ENCODE peak calls at places on chromosomes 5 and 9, in ten cellular contexts. W is activated naive CD4-positive, alpha-beta T cell; D is mammary epithelial cell; M is activated T-cell treated with anti-CD3 and anti-CD28 coated beads for 1 hour; F is HS-5; L is amniotic stem cell; R is anterior cingulate cortex; K is stimulated activated CD4-positive, alpha-beta T cell treated with anti-CD3 and anti-CD28 coated beads, TNF-alpha, amount 100 ng/mL, for 4 hours; C is A172; J is NCI-H1694 treated with DMSO at 0.1 percent for 48 hours. B is an unnamed sample.

GRCh38 chr9:116234091-116234490 is 80.5 kb downstream of the PAPPA start:
- DNase-seq in W (no peak), D (peak), M (no peak), F (peak), L (peak), R (no peak), K (no peak), C (peak), J (no peak), B (peak)

GRCh38 chr5:55903121-55903701 is 52.1 kb downstream of the IL31RA start:
- DNase-seq in W (no peak), D (peak), M (peak), F (no peak), L (no peak), R (no peak), K (peak), C (peak), J (no peak), B (no peak)

GRCh38 chr5:115377468-115378217 is 81.2 kb upstream of the CCDC112 start:
- DNase-seq in W (no peak), D (peak), M (no peak), F (peak), L (peak), R (no peak), K (no peak), C (peak), J (no peak), B (peak)

GRCh38 chr5:68137451-68138190 is 77.9 kb upstream of the PIK3R1 start:
- DNase-seq in W (no peak), D (no peak), M (no peak), F (no peak), L (no peak), R (no peak), K (no peak), C (no peak), J (no peak), B (no peak)

GRCh38 chr9:69036319-69036718 is 767 bp downstream of the FXN start:
- DNase-seq in W (no peak), D (peak), M (no peak), F (no peak), L (no peak), R (no peak), K (peak), C (no peak), J (no peak), B (peak)

GRCh38 chr9:134262035-134262434 is 64.2 kb upstream of the RXRA start:
- DNase-seq in W (no peak), D (no peak), M (no peak), F (no peak), L (no peak), R (no peak), K (no peak), C (no peak), J (no peak), B (no peak)

GRCh38 chr9:115395511-115396021 is 277.6 kb upstream of the TNC start:
- DNase-seq in W (no peak), D (peak), M (no peak), F (no peak), L (no peak), R (no peak), K (no peak), C (peak), J (no peak), B (peak)

GRCh38 chr5:178668579-178668978 is 41.7 kb upstream of the CLK4 start:
- DNase-seq in W (no peak), D (no peak), M (no peak), F (no peak), L (no peak), R (no peak), K (no peak), C (no peak), J (no peak), B (peak)

GRCh38 chr9:6408320-6408719 is 4.7 kb upstream of the UHRF2 start:
- DNase-seq in W (no peak), D (no peak), M (no peak), F (no peak), L (no peak), R (no peak), K (no peak), C (no peak), J (no peak), B (no peak)

GRCh38 chr5:137619191-137619870 is 116.6 kb downstream of the KLHL3 start:
- DNase-seq in W (no peak), D (peak), M (no peak), F (peak), L (peak), R (no peak), K (no peak), C (peak), J (peak), B (peak)

GRCh38 chr9:132548971-132549649 is 33.3 kb upstream of the BARHL1 start:
- DNase-seq in W (no peak), D (no peak), M (no peak), F (no peak), L (no peak), R (no peak), K (no peak), C (peak), J (no peak), B (peak)

GRCh38 chr9:114250235-114250568 is 72.7 kb upstream of the ORM1 start:
- DNase-seq in W (no peak), D (no peak), M (no peak), F (no peak), L (peak), R (peak), K (no peak), C (peak), J (peak), B (no peak)

GRCh38 chr5:38403407-38403806 is 145.0 kb downstream of the EGFLAM start:
- DNase-seq in W (no peak), D (peak), M (no peak), F (no peak), L (no peak), R (no peak), K (no peak), C (peak), J (no peak), B (peak)

GRCh38 chr9:117305454-117305853 is 109.4 kb downstream of the ASTN2 start:
- DNase-seq in W (no peak), D (no peak), M (no peak), F (no peak), L (no peak), R (no peak), K (no peak), C (no peak), J (no peak), B (no peak)

GRCh38 chr5:138077064-138077696 is 6.7 kb upstream of the WNT8A start:
- DNase-seq in W (peak), D (peak), M (peak), F (peak), L (peak), R (no peak), K (no peak), C (peak), J (peak), B (peak)

GRCh38 chr9:2307480-2307879 is 292.3 kb downstream of the SMARCA2 start:
- DNase-seq in W (no peak), D (peak), M (no peak), F (peak), L (no peak), R (no peak), K (no peak), C (peak), J (no peak), B (no peak)

GRCh38 chr9:120477534-120478001 is 102.4 kb downstream of the CDK5RAP2 start:
- DNase-seq in W (no peak), D (peak), M (no peak), F (peak), L (peak), R (peak), K (no peak), C (peak), J (peak), B (peak)

GRCh38 chr9:19286634-19287188 is 56.2 kb downstream of the DENND4C start:
- DNase-seq in W (no peak), D (peak), M (no peak), F (no peak), L (no peak), R (no peak), K (no peak), C (peak), J (no peak), B (peak)

GRCh38 chr9:124218438-124219289 is 39.1 kb upstream of the NEK6 start:
- DNase-seq in W (no peak), D (peak), M (no peak), F (peak), L (peak), R (no peak), K (no peak), C (peak), J (no peak), B (peak)

GRCh38 chr5:29561564-29561963 is 1631.9 kb upstream of the CDH6 start:
- DNase-seq in W (no peak), D (no peak), M (no peak), F (no peak), L (no peak), R (no peak), K (no peak), C (no peak), J (no peak), B (no peak)

GRCh38 chr5:120615967-120616645 is 152.0 kb downstream of the PRR16 start:
- DNase-seq in W (no peak), D (peak), M (no peak), F (peak), L (peak), R (no peak), K (no peak), C (peak), J (no peak), B (peak)

GRCh38 chr5:42854795-42855194 is 43.1 kb upstream of the SELENOP start:
- DNase-seq in W (no peak), D (no peak), M (no peak), F (no peak), L (no peak), R (no peak), K (no peak), C (peak), J (no peak), B (no peak)

GRCh38 chr5:168707646-168708300 is 128.6 kb upstream of the PANK3 start:
- DNase-seq in W (no peak), D (no peak), M (no peak), F (no peak), L (no peak), R (no peak), K (no peak), C (no peak), J (no peak), B (no peak)

GRCh38 chr5:11452854-11453253 is 451.4 kb downstream of the CTNND2 start:
- DNase-seq in W (no peak), D (no peak), M (no peak), F (no peak), L (no peak), R (no peak), K (no peak), C (no peak), J (no peak), B (peak)

GRCh38 chr5:59587489-59588337 is 305.8 kb downstream of the PDE4D start:
- DNase-seq in W (no peak), D (no peak), M (no peak), F (no peak), L (no peak), R (peak), K (no peak), C (peak), J (peak), B (peak)

GRCh38 chr5:33369470-33370134 is 71.2 kb upstream of the TARS1 start:
- DNase-seq in W (no peak), D (no peak), M (no peak), F (no peak), L (no peak), R (no peak), K (no peak), C (no peak), J (no peak), B (no peak)

GRCh38 chr5:158898185-158899177 is 201.2 kb downstream of the EBF1 start:
- DNase-seq in W (no peak), D (no peak), M (no peak), F (no peak), L (no peak), R (no peak), K (no peak), C (no peak), J (no peak), B (peak)

GRCh38 chr9:28031521-28032177 is 458.4 kb upstream of the C9orf72 start:
- DNase-seq in W (no peak), D (no peak), M (no peak), F (no peak), L (no peak), R (no peak), K (no peak), C (no peak), J (peak), B (no peak)

GRCh38 chr9:104871961-104872527 is 55.9 kb downstream of the ABCA1 start:
- DNase-seq in W (no peak), D (no peak), M (no peak), F (no peak), L (no peak), R (no peak), K (no peak), C (no peak), J (no peak), B (peak)

GRCh38 chr5:126536874-126537273 is 58.1 kb downstream of the ALDH7A1 start:
- DNase-seq in W (no peak), D (no peak), M (no peak), F (no peak), L (no peak), R (no peak), K (no peak), C (no peak), J (no peak), B (no peak)

GRCh38 chr5:8908055-8908683 is 637.7 kb downstream of the SEMA5A start:
- DNase-seq in W (no peak), D (peak), M (no peak), F (peak), L (no peak), R (no peak), K (no peak), C (peak), J (peak), B (peak)

GRCh38 chr9:136117291-136118060 is 1.2 kb downstream of the TMEM250 start:
- DNase-seq in W (no peak), D (no peak), M (no peak), F (no peak), L (no peak), R (no peak), K (no peak), C (no peak), J (no peak), B (no peak)

GRCh38 chr5:172642046-172642409 is 965 bp downstream of the NEURL1B start:
- DNase-seq in W (no peak), D (no peak), M (no peak), F (no peak), L (no peak), R (no peak), K (no peak), C (no peak), J (no peak), B (no peak)

GRCh38 chr5:50962934-50963646 is 296.7 kb downstream of the PARP8 start:
- DNase-seq in W (peak), D (peak), M (peak), F (peak), L (peak), R (peak), K (peak), C (peak), J (peak), B (peak)

GRCh38 chr9:134491436-134491835 is 150.2 kb upstream of the COL5A1 start:
- DNase-seq in W (no peak), D (no peak), M (no peak), F (no peak), L (no peak), R (no peak), K (no peak), C (no peak), J (no peak), B (no peak)

GRCh38 chr5:139124774-139125391 is 73.3 kb downstream of the SIL1 start:
- DNase-seq in W (no peak), D (no peak), M (no peak), F (no peak), L (no peak), R (no peak), K (no peak), C (no peak), J (no peak), B (no peak)

GRCh38 chr9:136045595-136046554 is 49.2 kb downstream of the NACC2 start:
- DNase-seq in W (no peak), D (no peak), M (no peak), F (no peak), L (no peak), R (no peak), K (no peak), C (no peak), J (no peak), B (no peak)

B was measured in PC-3.